ENCODE peak calls at places on chromosomes 11 and 22, in four cellular contexts. One of them, this sample, is unnamed.

GRCh38 chr11:63567044-63567840 is 4.1 kb upstream of the PLAAT2 start:
- DNase-seq in neural progenitor cell: no peak
- DNase-seq in SK-N-SH: no peak
- DNase-seq in MM.1S: peak; percentile 73
- DNase-seq in this sample: peak; percentile 90

GRCh38 chr11:11454671-11455223 is 101.7 kb upstream of the CSNK2A3 start:
- DNase-seq in neural progenitor cell: no peak
- DNase-seq in SK-N-SH: no peak
- DNase-seq in MM.1S: no peak
- DNase-seq in this sample: no peak

GRCh38 chr22:46596032-46596441 is 24.1 kb upstream of the GRAMD4 start:
- DNase-seq in neural progenitor cell: peak; percentile 1
- DNase-seq in SK-N-SH: peak; percentile 97
- DNase-seq in MM.1S: no peak
- DNase-seq in this sample: peak; percentile 57

GRCh38 chr22:18050065-18050464 is 25.7 kb upstream of the MICAL3 start:
- DNase-seq in neural progenitor cell: no peak
- DNase-seq in SK-N-SH: no peak
- DNase-seq in MM.1S: no peak
- DNase-seq in this sample: no peak

GRCh38 chr11:61913699-61914395 is 3.5 kb downstream of the RAB3IL1 start:
- DNase-seq in neural progenitor cell: no peak
- DNase-seq in SK-N-SH: peak; percentile 11
- DNase-seq in MM.1S: no peak
- DNase-seq in this sample: no peak

GRCh38 chr11:83467841-83468240 is 181.7 kb upstream of the CCDC90B start:
- DNase-seq in neural progenitor cell: no peak
- DNase-seq in SK-N-SH: no peak
- DNase-seq in MM.1S: no peak
- DNase-seq in this sample: no peak

GRCh38 chr22:38314140-38314991 is 2.9 kb downstream of the CSNK1E start:
- DNase-seq in neural progenitor cell: peak; percentile 61
- DNase-seq in SK-N-SH: no peak
- DNase-seq in MM.1S: peak; percentile 83
- DNase-seq in this sample: peak; percentile 51

GRCh38 chr11:17864478-17864941 is 129.9 kb downstream of the KCNC1 start:
- DNase-seq in neural progenitor cell: peak; percentile 44
- DNase-seq in SK-N-SH: no peak
- DNase-seq in MM.1S: peak; percentile 29
- DNase-seq in this sample: no peak

GRCh38 chr22:32723632-32724031 is 77.9 kb upstream of the TIMP3 start:
- DNase-seq in neural progenitor cell: no peak
- DNase-seq in SK-N-SH: no peak
- DNase-seq in MM.1S: peak; percentile 89
- DNase-seq in this sample: peak; percentile 93

GRCh38 chr11:79060534-79060933 is 380.3 kb downstream of the TENM4 start:
- DNase-seq in neural progenitor cell: no peak
- DNase-seq in SK-N-SH: no peak
- DNase-seq in MM.1S: no peak
- DNase-seq in this sample: peak; percentile 30

GRCh38 chr22:39475337-39475736 is 18.5 kb downstream of the MGAT3 start:
- DNase-seq in neural progenitor cell: no peak
- DNase-seq in SK-N-SH: peak; percentile 36
- DNase-seq in MM.1S: no peak
- DNase-seq in this sample: no peak

GRCh38 chr11:125569913-125570621 is 790 bp downstream of the EI24 start:
- DNase-seq in neural progenitor cell: peak; percentile 12
- DNase-seq in SK-N-SH: peak; percentile 10
- DNase-seq in MM.1S: peak; percentile 23
- DNase-seq in this sample: peak; percentile 49

GRCh38 chr22:27107005-27107404 is 449.6 kb downstream of the MIAT start:
- DNase-seq in neural progenitor cell: no peak
- DNase-seq in SK-N-SH: no peak
- DNase-seq in MM.1S: no peak
- DNase-seq in this sample: no peak

GRCh38 chr11:2517386-2518064 is 72.7 kb downstream of the KCNQ1 start:
- DNase-seq in neural progenitor cell: peak; percentile 0
- DNase-seq in SK-N-SH: peak; percentile 26
- DNase-seq in MM.1S: no peak
- DNase-seq in this sample: no peak

GRCh38 chr11:1116666-1117390 is 40.9 kb upstream of the MUC5AC start:
- DNase-seq in neural progenitor cell: no peak
- DNase-seq in SK-N-SH: no peak
- DNase-seq in MM.1S: no peak
- DNase-seq in this sample: no peak

GRCh38 chr11:22192642-22193347 is at the start of gene ANO5:
- DNase-seq in neural progenitor cell: peak; percentile 87
- DNase-seq in SK-N-SH: peak; percentile 89
- DNase-seq in MM.1S: peak; percentile 56
- DNase-seq in this sample: peak; percentile 7

GRCh38 chr22:22390989-22391388 is 117.6 kb downstream of the ZNF280B start:
- DNase-seq in neural progenitor cell: no peak
- DNase-seq in SK-N-SH: no peak
- DNase-seq in MM.1S: no peak
- DNase-seq in this sample: no peak

GRCh38 chr22:24107668-24108067 is 73.6 kb upstream of the SUSD2 start:
- DNase-seq in neural progenitor cell: no peak
- DNase-seq in SK-N-SH: no peak
- DNase-seq in MM.1S: no peak
- DNase-seq in this sample: peak; percentile 96

GRCh38 chr11:73317373-73317772 is 9.3 kb downstream of the ARHGEF17 start:
- DNase-seq in neural progenitor cell: no peak
- DNase-seq in SK-N-SH: no peak
- DNase-seq in MM.1S: no peak
- DNase-seq in this sample: no peak

GRCh38 chr22:38165929-38166593 is 15.6 kb downstream of the PLA2G6 start:
- DNase-seq in neural progenitor cell: no peak
- DNase-seq in SK-N-SH: no peak
- DNase-seq in MM.1S: no peak
- DNase-seq in this sample: no peak

GRCh38 chr11:6353367-6353987 is 33.2 kb upstream of the CAVIN3 start:
- DNase-seq in neural progenitor cell: peak; percentile 76
- DNase-seq in SK-N-SH: peak; percentile 62
- DNase-seq in MM.1S: peak; percentile 58
- DNase-seq in this sample: peak; percentile 61

DNA sequence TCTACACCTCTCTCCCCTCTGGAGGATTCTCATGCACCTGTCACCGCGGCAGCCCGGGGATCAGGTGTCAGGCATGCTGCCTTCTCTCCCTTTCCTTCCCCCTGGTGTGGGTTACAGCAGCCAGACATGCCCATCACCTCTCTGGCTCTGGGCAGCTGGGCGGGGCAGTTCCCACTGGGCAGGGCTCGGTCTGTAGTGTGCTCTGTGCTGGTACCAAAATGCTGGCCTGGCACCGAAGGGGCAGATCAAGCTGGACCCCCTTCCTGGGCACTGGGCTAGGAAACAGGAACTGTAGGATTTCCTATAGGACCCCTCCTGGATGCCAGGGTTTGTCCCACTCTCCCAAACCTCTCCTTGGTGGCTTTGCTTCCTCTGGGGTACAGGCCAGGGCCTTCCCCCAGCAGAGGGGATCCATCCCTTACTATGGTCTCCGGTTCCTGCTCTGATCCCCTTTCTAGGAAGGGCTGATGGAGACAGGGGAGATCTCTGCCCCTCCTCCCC is 821 bp downstream of the GAL3ST1 start:
- DNase-seq in neural progenitor cell: no peak
- DNase-seq in SK-N-SH: no peak
- DNase-seq in MM.1S: no peak
- DNase-seq in this sample: no peak
- H3F3A ChIP-seq in neural progenitor cell: peaks cover 22% of the 10 kb centered on the region
- H3F3A ChIP-seq in SK-N-SH: peaks cover 7% of the 10 kb centered on the region
- H3F3A ChIP-seq in MM.1S: no peaks in the 10 kb centered on the region
- H3F3A ChIP-seq in this sample: no peaks in the 10 kb centered on the region

DNA sequence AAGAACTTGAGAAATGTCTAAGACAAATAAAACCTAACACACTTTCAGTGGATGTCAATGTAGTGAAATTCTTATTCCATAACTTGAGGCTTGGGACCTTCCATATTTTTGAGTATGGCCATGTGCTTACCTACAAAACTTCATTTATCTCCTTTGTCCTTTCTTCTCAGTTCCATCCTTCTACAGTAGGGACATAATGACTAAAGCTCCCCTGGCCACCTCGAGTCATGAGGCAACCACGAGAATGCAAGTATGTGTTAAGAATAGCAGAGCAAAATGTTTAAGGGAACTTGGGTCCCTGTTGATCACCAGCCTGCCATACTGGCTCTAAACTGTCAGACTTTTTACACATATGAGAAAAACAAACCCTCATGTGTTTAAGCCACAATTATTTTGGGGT is 34.5 kb downstream of the MMP20 start:
- DNase-seq in neural progenitor cell: no peak
- DNase-seq in SK-N-SH: no peak
- DNase-seq in MM.1S: no peak
- DNase-seq in this sample: peak; percentile 16
- H3K4me1 ChIP-seq in neural progenitor cell: peaks cover 6% of the 10 kb centered on the region
- H3K4me1 ChIP-seq in SK-N-SH: no peaks in the 10 kb centered on the region
- H3K4me1 ChIP-seq in MM.1S: no peaks in the 10 kb centered on the region
- H3K4me1 ChIP-seq in this sample: no peaks in the 10 kb centered on the region

GRCh38 chr22:19522190-19522880 is 1.9 kb downstream of the CLDN5 start:
- DNase-seq in neural progenitor cell: no peak
- DNase-seq in SK-N-SH: peak; percentile 50
- DNase-seq in MM.1S: no peak
- DNase-seq in this sample: no peak
- H3K9ac ChIP-seq in neural progenitor cell: no peak overlapping the region
- H3K9ac ChIP-seq in SK-N-SH: no peak overlapping the region
- H3K9ac ChIP-seq in MM.1S: no peak overlapping the region
- H3K9ac ChIP-seq in this sample: no peak overlapping the region

DNA sequence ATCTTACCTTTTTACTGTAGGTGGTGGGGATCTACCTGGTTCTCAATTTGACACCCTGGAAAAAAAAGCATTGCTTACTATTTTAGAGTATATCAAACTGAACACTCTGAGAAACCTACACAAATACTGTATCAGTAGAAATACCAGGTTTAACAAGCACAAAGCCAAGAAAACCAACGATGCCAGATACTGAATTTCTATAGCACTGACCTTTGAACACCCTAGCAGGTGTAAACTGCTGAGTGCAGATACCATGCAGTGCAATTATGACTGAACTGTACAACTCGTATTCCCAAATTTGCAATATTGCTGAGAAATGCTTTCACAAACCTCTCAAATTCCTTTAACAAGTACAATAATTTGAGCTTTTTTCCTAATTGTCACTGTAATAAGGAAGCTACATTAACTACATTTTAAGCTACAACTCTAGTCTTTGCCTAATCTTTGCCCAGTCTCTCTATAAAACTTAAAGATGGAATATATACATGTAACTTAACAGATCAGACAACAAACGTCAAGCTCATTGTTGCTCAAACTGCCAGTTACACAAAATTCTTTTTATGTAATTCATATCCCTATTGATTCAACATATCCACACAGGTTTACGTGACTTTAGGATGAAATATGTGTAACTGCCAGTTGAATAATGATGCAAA is 8.9 kb downstream of the TAF1D start:
- DNase-seq in neural progenitor cell: no peak
- DNase-seq in SK-N-SH: no peak
- DNase-seq in MM.1S: no peak
- DNase-seq in this sample: no peak
- H3F3A ChIP-seq in neural progenitor cell: peaks cover 100% of the 10 kb centered on the region
- H3F3A ChIP-seq in SK-N-SH: peaks cover 98% of the 10 kb centered on the region
- H3F3A ChIP-seq in MM.1S: peaks cover 98% of the 10 kb centered on the region
- H3F3A ChIP-seq in this sample: peaks cover 100% of the 10 kb centered on the region

GRCh38 chr11:113667801-113668200 is 38.3 kb downstream of the TMPRSS5 start:
- DNase-seq in neural progenitor cell: no peak
- DNase-seq in SK-N-SH: no peak
- DNase-seq in MM.1S: no peak
- DNase-seq in this sample: peak; percentile 20
- H3K4me1 ChIP-seq in neural progenitor cell: peaks cover 12% of the 10 kb centered on the region
- H3K4me1 ChIP-seq in SK-N-SH: no peaks in the 10 kb centered on the region
- H3K4me1 ChIP-seq in MM.1S: no peaks in the 10 kb centered on the region
- H3K4me1 ChIP-seq in this sample: peaks cover 13% of the 10 kb centered on the region

DNA sequence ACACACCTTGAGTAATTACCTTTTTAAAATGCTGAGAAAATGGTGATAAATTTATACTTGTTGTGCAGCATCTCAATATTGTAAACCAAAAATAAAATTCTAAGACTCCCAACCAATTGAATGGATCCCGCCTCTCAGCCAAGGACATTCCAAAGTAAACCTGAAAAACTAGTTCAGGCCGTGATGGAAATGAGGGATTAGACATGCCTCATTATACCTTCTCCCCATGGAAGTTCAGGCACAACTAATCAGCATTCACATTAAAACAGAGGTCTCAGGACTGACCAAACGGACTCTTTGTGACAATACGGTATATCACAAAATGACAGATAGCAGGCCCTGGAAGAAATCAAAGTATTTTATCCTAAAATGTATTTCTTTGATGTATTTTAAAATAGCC is 907.4 kb upstream of the RAG2 start:
- DNase-seq in neural progenitor cell: peak; percentile 38
- DNase-seq in SK-N-SH: no peak
- DNase-seq in MM.1S: no peak
- DNase-seq in this sample: no peak
- H3K9ac ChIP-seq in neural progenitor cell: no peak overlapping the region
- H3K9ac ChIP-seq in SK-N-SH: no peak overlapping the region
- H3K9ac ChIP-seq in MM.1S: no peak overlapping the region
- H3K9ac ChIP-seq in this sample: no peak overlapping the region

DNA sequence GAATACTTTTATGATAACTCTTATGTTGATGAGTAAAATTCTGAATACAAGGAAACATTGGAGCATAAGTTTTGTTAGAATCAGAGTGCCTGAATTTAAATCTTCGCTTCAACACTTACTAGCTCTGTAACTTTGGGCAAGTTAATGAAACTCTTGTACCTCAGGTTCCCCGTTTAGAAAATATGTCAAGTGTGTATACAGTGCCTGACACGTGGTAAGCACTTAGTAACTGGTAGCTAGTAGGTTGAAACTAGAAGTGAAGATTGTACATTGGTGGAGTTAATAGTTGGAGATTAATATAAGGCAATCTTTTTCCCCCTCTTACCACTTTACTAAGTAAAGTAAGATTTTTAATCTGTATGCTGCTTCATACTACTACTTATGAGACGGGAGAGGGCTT is 24.8 kb upstream of the NAT10 start:
- DNase-seq in neural progenitor cell: no peak
- DNase-seq in SK-N-SH: no peak
- DNase-seq in MM.1S: no peak
- DNase-seq in this sample: no peak
- H3F3A ChIP-seq in neural progenitor cell: peaks cover 20% of the 10 kb centered on the region
- H3F3A ChIP-seq in SK-N-SH: peaks cover 22% of the 10 kb centered on the region
- H3F3A ChIP-seq in MM.1S: peaks cover 16% of the 10 kb centered on the region
- H3F3A ChIP-seq in this sample: peaks cover 37% of the 10 kb centered on the region